ENCODE peak calls at places on chromosomes 13 and 19, in nine cellular contexts. One of them, this sample, is unnamed.

GRCh38 chr13:73738626-73739025 is 395.6 kb downstream of the KLF12 start:
- DNase-seq in NCI-H446 treated with DMSO at 0.1 percent for 48 hours: no peak
- DNase-seq in stimulated activated CD8-positive, alpha-beta memory T cell treated with anti-CD3 and anti-CD28 coated beads, Interleukin-4, amount 100 ng/mL, for 4 hours: no peak
- DNase-seq in effector CD4-positive, alpha-beta T cell: no peak
- DNase-seq in foreskin fibroblast: peak
- DNase-seq in M059J: no peak
- DNase-seq in central memory CD8-positive, alpha-beta T cell: no peak
- DNase-seq in fibroblast of pulmonary artery: no peak
- DNase-seq in glutamatergic neuron: no peak
- DNase-seq in this sample: no peak

GRCh38 chr13:110187501-110188161 is 119.3 kb downstream of the COL4A1 start:
- DNase-seq in fibroblast of pulmonary artery: peak
- DNase-seq in M059J: peak
- DNase-seq in foreskin fibroblast: peak
- DNase-seq in NCI-H446 treated with DMSO at 0.1 percent for 48 hours: no peak
- DNase-seq in stimulated activated CD8-positive, alpha-beta memory T cell treated with anti-CD3 and anti-CD28 coated beads, Interleukin-4, amount 100 ng/mL, for 4 hours: no peak
- DNase-seq in effector CD4-positive, alpha-beta T cell: no peak
- DNase-seq in glutamatergic neuron: no peak
- DNase-seq in central memory CD8-positive, alpha-beta T cell: no peak
- DNase-seq in this sample: peak

GRCh38 chr19:58021541-58022282 is 12.1 kb upstream of the ZSCAN1 start:
- DNase-seq in central memory CD8-positive, alpha-beta T cell: no peak
- DNase-seq in stimulated activated CD8-positive, alpha-beta memory T cell treated with anti-CD3 and anti-CD28 coated beads, Interleukin-4, amount 100 ng/mL, for 4 hours: no peak
- DNase-seq in glutamatergic neuron: peak
- DNase-seq in fibroblast of pulmonary artery: peak
- DNase-seq in M059J: peak
- DNase-seq in effector CD4-positive, alpha-beta T cell: peak
- DNase-seq in NCI-H446 treated with DMSO at 0.1 percent for 48 hours: no peak
- DNase-seq in foreskin fibroblast: peak
- DNase-seq in this sample: peak

GRCh38 chr13:73832203-73832602 is 302.0 kb downstream of the KLF12 start:
- DNase-seq in central memory CD8-positive, alpha-beta T cell: no peak
- DNase-seq in glutamatergic neuron: no peak
- DNase-seq in M059J: no peak
- DNase-seq in NCI-H446 treated with DMSO at 0.1 percent for 48 hours: no peak
- DNase-seq in fibroblast of pulmonary artery: no peak
- DNase-seq in foreskin fibroblast: no peak
- DNase-seq in stimulated activated CD8-positive, alpha-beta memory T cell treated with anti-CD3 and anti-CD28 coated beads, Interleukin-4, amount 100 ng/mL, for 4 hours: no peak
- DNase-seq in effector CD4-positive, alpha-beta T cell: no peak
- DNase-seq in this sample: peak

GRCh38 chr19:40263440-40264313 is 21.5 kb downstream of the AKT2 start:
- DNase-seq in NCI-H446 treated with DMSO at 0.1 percent for 48 hours: no peak
- DNase-seq in M059J: no peak
- DNase-seq in foreskin fibroblast: no peak
- DNase-seq in glutamatergic neuron: no peak
- DNase-seq in fibroblast of pulmonary artery: no peak
- DNase-seq in stimulated activated CD8-positive, alpha-beta memory T cell treated with anti-CD3 and anti-CD28 coated beads, Interleukin-4, amount 100 ng/mL, for 4 hours: no peak
- DNase-seq in effector CD4-positive, alpha-beta T cell: no peak
- DNase-seq in central memory CD8-positive, alpha-beta T cell: no peak
- DNase-seq in this sample: no peak

GRCh38 chr19:7333198-7334118 is 15.3 kb upstream of the ARHGEF18 start:
- DNase-seq in stimulated activated CD8-positive, alpha-beta memory T cell treated with anti-CD3 and anti-CD28 coated beads, Interleukin-4, amount 100 ng/mL, for 4 hours: no peak
- DNase-seq in NCI-H446 treated with DMSO at 0.1 percent for 48 hours: no peak
- DNase-seq in effector CD4-positive, alpha-beta T cell: no peak
- DNase-seq in fibroblast of pulmonary artery: peak
- DNase-seq in glutamatergic neuron: no peak
- DNase-seq in central memory CD8-positive, alpha-beta T cell: no peak
- DNase-seq in foreskin fibroblast: no peak
- DNase-seq in M059J: no peak
- DNase-seq in this sample: no peak

GRCh38 chr19:1393841-1394240 is 7.5 kb downstream of the GAMT start:
- DNase-seq in M059J: no peak
- DNase-seq in effector CD4-positive, alpha-beta T cell: no peak
- DNase-seq in fibroblast of pulmonary artery: no peak
- DNase-seq in NCI-H446 treated with DMSO at 0.1 percent for 48 hours: no peak
- DNase-seq in stimulated activated CD8-positive, alpha-beta memory T cell treated with anti-CD3 and anti-CD28 coated beads, Interleukin-4, amount 100 ng/mL, for 4 hours: no peak
- DNase-seq in central memory CD8-positive, alpha-beta T cell: no peak
- DNase-seq in foreskin fibroblast: no peak
- DNase-seq in glutamatergic neuron: no peak
- DNase-seq in this sample: no peak

GRCh38 chr19:3816566-3817218 is 30.5 kb upstream of the MATK start:
- DNase-seq in glutamatergic neuron: no peak
- DNase-seq in stimulated activated CD8-positive, alpha-beta memory T cell treated with anti-CD3 and anti-CD28 coated beads, Interleukin-4, amount 100 ng/mL, for 4 hours: no peak
- DNase-seq in effector CD4-positive, alpha-beta T cell: no peak
- DNase-seq in fibroblast of pulmonary artery: no peak
- DNase-seq in foreskin fibroblast: no peak
- DNase-seq in central memory CD8-positive, alpha-beta T cell: no peak
- DNase-seq in M059J: no peak
- DNase-seq in NCI-H446 treated with DMSO at 0.1 percent for 48 hours: no peak
- DNase-seq in this sample: no peak

GRCh38 chr13:43489168-43489730 is 297.5 kb downstream of the ENOX1 start:
- DNase-seq in effector CD4-positive, alpha-beta T cell: no peak
- DNase-seq in NCI-H446 treated with DMSO at 0.1 percent for 48 hours: no peak
- DNase-seq in fibroblast of pulmonary artery: no peak
- DNase-seq in central memory CD8-positive, alpha-beta T cell: no peak
- DNase-seq in glutamatergic neuron: no peak
- DNase-seq in foreskin fibroblast: peak
- DNase-seq in M059J: no peak
- DNase-seq in stimulated activated CD8-positive, alpha-beta memory T cell treated with anti-CD3 and anti-CD28 coated beads, Interleukin-4, amount 100 ng/mL, for 4 hours: no peak
- DNase-seq in this sample: peak

GRCh38 chr13:107585466-107585865 is 629.9 kb downstream of the LIG4 start:
- DNase-seq in M059J: no peak
- DNase-seq in central memory CD8-positive, alpha-beta T cell: no peak
- DNase-seq in foreskin fibroblast: no peak
- DNase-seq in fibroblast of pulmonary artery: peak
- DNase-seq in glutamatergic neuron: no peak
- DNase-seq in stimulated activated CD8-positive, alpha-beta memory T cell treated with anti-CD3 and anti-CD28 coated beads, Interleukin-4, amount 100 ng/mL, for 4 hours: no peak
- DNase-seq in effector CD4-positive, alpha-beta T cell: no peak
- DNase-seq in NCI-H446 treated with DMSO at 0.1 percent for 48 hours: peak
- DNase-seq in this sample: no peak

GRCh38 chr13:109803822-109804221 is 17.4 kb upstream of the IRS2 start:
- DNase-seq in glutamatergic neuron: no peak
- DNase-seq in stimulated activated CD8-positive, alpha-beta memory T cell treated with anti-CD3 and anti-CD28 coated beads, Interleukin-4, amount 100 ng/mL, for 4 hours: no peak
- DNase-seq in NCI-H446 treated with DMSO at 0.1 percent for 48 hours: no peak
- DNase-seq in fibroblast of pulmonary artery: no peak
- DNase-seq in foreskin fibroblast: no peak
- DNase-seq in M059J: peak
- DNase-seq in effector CD4-positive, alpha-beta T cell: no peak
- DNase-seq in central memory CD8-positive, alpha-beta T cell: no peak
- DNase-seq in this sample: peak

GRCh38 chr13:48260970-48261369 is 28.0 kb downstream of the ITM2B start:
- DNase-seq in foreskin fibroblast: no peak
- DNase-seq in stimulated activated CD8-positive, alpha-beta memory T cell treated with anti-CD3 and anti-CD28 coated beads, Interleukin-4, amount 100 ng/mL, for 4 hours: no peak
- DNase-seq in glutamatergic neuron: no peak
- DNase-seq in M059J: no peak
- DNase-seq in central memory CD8-positive, alpha-beta T cell: no peak
- DNase-seq in fibroblast of pulmonary artery: no peak
- DNase-seq in NCI-H446 treated with DMSO at 0.1 percent for 48 hours: no peak
- DNase-seq in effector CD4-positive, alpha-beta T cell: no peak
- DNase-seq in this sample: no peak

GRCh38 chr13:79658333-79658975 is 177.5 kb downstream of the NDFIP2 start:
- DNase-seq in foreskin fibroblast: no peak
- DNase-seq in glutamatergic neuron: no peak
- DNase-seq in fibroblast of pulmonary artery: no peak
- DNase-seq in central memory CD8-positive, alpha-beta T cell: no peak
- DNase-seq in effector CD4-positive, alpha-beta T cell: no peak
- DNase-seq in stimulated activated CD8-positive, alpha-beta memory T cell treated with anti-CD3 and anti-CD28 coated beads, Interleukin-4, amount 100 ng/mL, for 4 hours: no peak
- DNase-seq in NCI-H446 treated with DMSO at 0.1 percent for 48 hours: no peak
- DNase-seq in M059J: no peak
- DNase-seq in this sample: no peak

GRCh38 chr19:48170817-48171347 is 402 bp downstream of the ZSWIM9 start:
- DNase-seq in effector CD4-positive, alpha-beta T cell: no peak
- DNase-seq in NCI-H446 treated with DMSO at 0.1 percent for 48 hours: no peak
- DNase-seq in foreskin fibroblast: peak
- DNase-seq in central memory CD8-positive, alpha-beta T cell: peak
- DNase-seq in M059J: no peak
- DNase-seq in glutamatergic neuron: no peak
- DNase-seq in stimulated activated CD8-positive, alpha-beta memory T cell treated with anti-CD3 and anti-CD28 coated beads, Interleukin-4, amount 100 ng/mL, for 4 hours: no peak
- DNase-seq in fibroblast of pulmonary artery: no peak
- DNase-seq in this sample: peak

This sample was measured in left kidney.